ENCODE peak calls at places on chromosomes 16 and 17, in four cellular contexts. One of them, this sample, is unnamed. For H3K4me1 and H3K9me3, the result is how much of the 10 kb centered on the place peaks cover.

GRCh38 chr16:67016681-67017450 is 12.1 kb upstream of the CBFB start:
- DNase-seq in Peyer's patch: peak
- DNase-seq in ovary: peak
- DNase-seq in adrenal gland: no peak
- DNase-seq in this sample: no peak

GRCh38 chr17:17018612-17019429 is 23.4 kb upstream of the MPRIP start:
- DNase-seq in Peyer's patch: peak
- DNase-seq in ovary: no peak
- DNase-seq in adrenal gland: no peak
- DNase-seq in this sample: no peak

GRCh38 chr17:34997355-34997862 is 17.1 kb downstream of the LIG3 start:
- DNase-seq in Peyer's patch: no peak
- DNase-seq in ovary: peak
- DNase-seq in adrenal gland: peak
- DNase-seq in this sample: no peak

GRCh38 chr16:83995756-83996155 is 27.7 kb downstream of the NECAB2 start:
- DNase-seq in Peyer's patch: no peak
- DNase-seq in ovary: no peak
- DNase-seq in adrenal gland: no peak
- DNase-seq in this sample: no peak

GRCh38 chr17:40903129-40903847 is 18.2 kb upstream of the KRT20 start:
- DNase-seq in Peyer's patch: peak
- DNase-seq in ovary: no peak
- DNase-seq in adrenal gland: no peak
- DNase-seq in this sample: peak

GRCh38 chr17:1158879-1159278 is 20.9 kb downstream of the ABR start:
- DNase-seq in Peyer's patch: no peak
- DNase-seq in ovary: no peak
- DNase-seq in adrenal gland: no peak
- DNase-seq in this sample: no peak

GRCh38 chr17:48012151-48012520 is 25.5 kb downstream of the COPZ2 start:
- DNase-seq in Peyer's patch: no peak
- DNase-seq in ovary: no peak
- DNase-seq in adrenal gland: peak
- DNase-seq in this sample: no peak

GRCh38 chr17:28849281-28849680 is 5.5 kb upstream of the ERAL1 start:
- DNase-seq in Peyer's patch: peak
- DNase-seq in ovary: no peak
- DNase-seq in adrenal gland: no peak
- DNase-seq in this sample: no peak

GRCh38 chr17:29169806-29170591 is 10.2 kb downstream of the MYO18A start:
- DNase-seq in Peyer's patch: peak
- DNase-seq in ovary: no peak
- DNase-seq in adrenal gland: peak
- DNase-seq in this sample: peak

GRCh38 chr16:81453091-81453728 is 8.6 kb downstream of the CMIP start:
- DNase-seq in Peyer's patch: no peak
- DNase-seq in ovary: no peak
- DNase-seq in adrenal gland: no peak
- DNase-seq in this sample: peak

GRCh38 chr16:81454044-81454443 is 9.4 kb downstream of the CMIP start:
- DNase-seq in Peyer's patch: no peak
- DNase-seq in ovary: no peak
- DNase-seq in adrenal gland: no peak
- DNase-seq in this sample: no peak

GRCh38 chr16:81456523-81457325 is 12.1 kb downstream of the CMIP start:
- DNase-seq in Peyer's patch: peak
- DNase-seq in ovary: no peak
- DNase-seq in adrenal gland: no peak
- DNase-seq in this sample: peak

GRCh38 chr16:81455720-81456494 is 11.3 kb downstream of the CMIP start:
- DNase-seq in Peyer's patch: no peak
- DNase-seq in ovary: no peak
- DNase-seq in adrenal gland: peak
- DNase-seq in this sample: no peak

DNA sequence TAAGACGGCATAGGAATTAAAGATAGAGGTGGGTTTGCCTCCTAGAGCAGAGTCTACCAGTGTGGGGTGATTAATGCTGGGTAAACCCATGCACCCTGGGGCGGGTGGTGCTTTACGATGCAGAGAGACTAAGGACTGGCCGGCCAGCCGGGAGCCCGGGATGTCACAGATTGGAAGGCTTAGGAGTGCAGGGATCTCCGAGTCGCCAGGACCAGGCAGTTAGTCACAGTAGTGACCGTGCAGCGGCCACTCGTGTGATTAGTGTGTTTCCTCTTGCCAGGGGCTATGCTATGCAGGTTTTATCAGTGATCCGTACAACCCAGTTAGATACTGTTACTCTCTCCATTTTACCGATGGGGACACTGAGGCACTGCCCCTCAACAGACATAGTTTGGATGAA is 10.4 kb downstream of the CMIP start:
- DNase-seq in Peyer's patch: no peak
- DNase-seq in ovary: no peak
- DNase-seq in adrenal gland: no peak
- DNase-seq in this sample: no peak
- H3K4me1 ChIP-seq in Peyer's patch: under half
- H3K4me1 ChIP-seq in ovary: under half
- H3K4me1 ChIP-seq in adrenal gland: half or more
- H3K4me1 ChIP-seq in this sample: under half

GRCh38 chr16:2770057-2770780 is 6.9 kb downstream of the ELOB start:
- DNase-seq in Peyer's patch: peak
- DNase-seq in ovary: no peak
- DNase-seq in adrenal gland: no peak
- DNase-seq in this sample: peak
- TF ChIP-seq POLR2A in Peyer's patch: no peak
- TF ChIP-seq POLR2A in ovary: no peak
- TF ChIP-seq POLR2A in adrenal gland: no peak
- TF ChIP-seq POLR2A in this sample: no peak

GRCh38 chr17:69810326-69811035 is 264.5 kb upstream of the KCNJ16 start:
- DNase-seq in Peyer's patch: no peak
- DNase-seq in ovary: no peak
- DNase-seq in adrenal gland: no peak
- DNase-seq in this sample: no peak
- H3K9me3 ChIP-seq in Peyer's patch: under half
- H3K9me3 ChIP-seq in ovary: under half
- H3K9me3 ChIP-seq in adrenal gland: under half
- H3K9me3 ChIP-seq in this sample: under half

DNA sequence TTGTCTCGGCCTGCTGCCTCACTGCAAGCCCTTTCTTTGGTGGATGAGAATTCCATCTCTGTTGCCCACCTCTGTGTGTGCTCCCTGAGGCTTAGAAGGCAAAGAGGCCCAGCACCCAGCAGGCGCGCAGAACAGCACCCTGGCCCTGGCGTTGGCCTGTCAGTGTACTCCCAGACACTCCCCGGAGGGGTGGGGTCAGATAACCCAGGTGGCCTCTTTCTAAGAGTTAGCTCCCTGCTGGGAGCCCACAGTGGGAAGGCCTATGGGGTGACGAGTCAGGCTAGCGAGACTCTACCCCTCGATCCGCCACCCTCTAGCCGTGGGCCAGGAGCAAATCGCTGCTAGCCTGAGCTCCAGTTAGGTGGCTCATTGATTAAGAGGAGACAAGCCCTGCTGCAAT is 38.1 kb downstream of the SRL start:
- DNase-seq in Peyer's patch: no peak
- DNase-seq in ovary: no peak
- DNase-seq in adrenal gland: no peak
- DNase-seq in this sample: no peak
- H3K4me1 ChIP-seq in Peyer's patch: under half
- H3K4me1 ChIP-seq in ovary: under half
- H3K4me1 ChIP-seq in adrenal gland: under half
- H3K4me1 ChIP-seq in this sample: under half

GRCh38 chr16:87698676-87699179 is 67.1 kb downstream of the KLHDC4 start:
- DNase-seq in Peyer's patch: no peak
- DNase-seq in ovary: no peak
- DNase-seq in adrenal gland: no peak
- DNase-seq in this sample: no peak
- TF ChIP-seq POLR2A in Peyer's patch: no peak
- TF ChIP-seq POLR2A in ovary: no peak
- TF ChIP-seq POLR2A in adrenal gland: no peak
- TF ChIP-seq POLR2A in this sample: no peak

DNA sequence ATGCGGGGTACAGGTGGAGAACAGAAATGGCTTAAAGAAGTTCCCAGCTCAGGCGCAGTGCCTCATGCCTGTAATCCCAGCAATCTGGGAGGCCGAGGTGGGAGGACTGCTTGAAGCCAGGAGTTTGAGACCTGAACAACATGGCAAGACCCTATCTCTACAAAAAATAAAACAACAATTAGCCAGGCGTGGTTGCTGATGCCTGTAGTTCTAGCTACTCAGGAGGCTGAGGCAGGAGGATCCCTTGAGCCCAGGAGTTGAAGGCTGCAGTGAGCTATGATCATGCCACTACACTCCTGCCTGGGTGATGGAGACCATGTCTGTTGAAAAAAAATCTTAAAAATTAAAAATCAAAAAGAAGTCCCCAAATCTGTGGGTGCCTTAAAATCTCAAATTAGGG is 228.3 kb upstream of the WSB1 start:
- DNase-seq in Peyer's patch: no peak
- DNase-seq in ovary: no peak
- DNase-seq in adrenal gland: no peak
- DNase-seq in this sample: no peak
- H3K9me3 ChIP-seq in Peyer's patch: under half
- H3K9me3 ChIP-seq in ovary: under half
- H3K9me3 ChIP-seq in adrenal gland: under half
- H3K9me3 ChIP-seq in this sample: under half

GRCh38 chr17:45222273-45222993 is 748 bp downstream of the FMNL1 start:
- DNase-seq in Peyer's patch: no peak
- DNase-seq in ovary: no peak
- DNase-seq in adrenal gland: no peak
- DNase-seq in this sample: peak

GRCh38 chr17:45221997-45222272 is 250 bp downstream of the FMNL1 start:
- DNase-seq in Peyer's patch: no peak
- DNase-seq in ovary: no peak
- DNase-seq in adrenal gland: no peak
- DNase-seq in this sample: no peak

GRCh38 chr17:45218895-45219661 is 2.6 kb upstream of the FMNL1 start:
- DNase-seq in Peyer's patch: peak
- DNase-seq in ovary: peak
- DNase-seq in adrenal gland: peak
- DNase-seq in this sample: peak

GRCh38 chr17:45221081-45221996 is at the start of gene FMNL1:
- DNase-seq in Peyer's patch: peak
- DNase-seq in ovary: no peak
- DNase-seq in adrenal gland: peak
- DNase-seq in this sample: peak

DNA sequence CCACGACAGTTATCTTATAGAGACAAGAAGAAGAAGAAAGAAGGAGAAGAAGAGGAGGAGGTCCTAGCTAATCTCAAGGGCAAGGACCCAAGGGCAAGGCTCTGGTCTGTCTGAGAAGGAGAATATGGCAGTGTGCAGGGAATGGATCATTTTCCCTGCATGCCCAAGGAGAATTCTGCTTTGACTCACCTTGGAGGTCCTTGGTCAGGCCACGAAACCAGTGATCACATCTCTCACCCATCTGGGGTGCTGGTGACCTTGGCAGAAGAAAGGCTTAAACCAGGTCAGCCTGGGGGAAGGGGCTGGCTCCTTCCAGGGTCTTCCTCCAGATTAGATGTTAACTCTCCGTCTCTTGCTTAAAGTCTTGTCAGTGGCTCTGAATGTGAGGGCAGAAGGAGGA is 1.6 kb upstream of the FMNL1 start:
- DNase-seq in Peyer's patch: no peak
- DNase-seq in ovary: no peak
- DNase-seq in adrenal gland: no peak
- DNase-seq in this sample: no peak
- H3K4me1 ChIP-seq in Peyer's patch: under half
- H3K4me1 ChIP-seq in ovary: under half
- H3K4me1 ChIP-seq in adrenal gland: under half
- H3K4me1 ChIP-seq in this sample: under half

GRCh38 chr16:28192811-28193529 is 18.8 kb downstream of the XPO6 start:
- DNase-seq in Peyer's patch: no peak
- DNase-seq in ovary: no peak
- DNase-seq in adrenal gland: no peak
- DNase-seq in this sample: no peak
- TF ChIP-seq POLR2A in Peyer's patch: peak
- TF ChIP-seq POLR2A in ovary: no peak
- TF ChIP-seq POLR2A in adrenal gland: no peak
- TF ChIP-seq POLR2A in this sample: peak

GRCh38 chr17:22303096-22303495 is 610.8 kb downstream of the KCNJ18 start:
- DNase-seq in Peyer's patch: no peak
- DNase-seq in ovary: no peak
- DNase-seq in adrenal gland: no peak
- DNase-seq in this sample: no peak

GRCh38 chr17:22303865-22304264 is 611.5 kb downstream of the KCNJ18 start:
- DNase-seq in Peyer's patch: no peak
- DNase-seq in ovary: no peak
- DNase-seq in adrenal gland: no peak
- DNase-seq in this sample: no peak

GRCh38 chr17:22304667-22305303 is 612.5 kb downstream of the KCNJ18 start:
- DNase-seq in Peyer's patch: no peak
- DNase-seq in ovary: no peak
- DNase-seq in adrenal gland: no peak
- DNase-seq in this sample: no peak

GRCh38 chr17:22301353-22301745 is 609.0 kb downstream of the KCNJ18 start:
- DNase-seq in Peyer's patch: no peak
- DNase-seq in ovary: no peak
- DNase-seq in adrenal gland: no peak
- DNase-seq in this sample: no peak

GRCh38 chr17:22305356-22306071 is 613.2 kb downstream of the KCNJ18 start:
- DNase-seq in Peyer's patch: no peak
- DNase-seq in ovary: no peak
- DNase-seq in adrenal gland: no peak
- DNase-seq in this sample: no peak
- H3K9me3 ChIP-seq in Peyer's patch: under half
- H3K9me3 ChIP-seq in ovary: under half
- H3K9me3 ChIP-seq in adrenal gland: under half
- H3K9me3 ChIP-seq in this sample: under half

This sample was measured in right lobe of liver.